ENCODE peak calls at places on chromosome 12, in seven cellular contexts. Z, G, K, F, L, H and J are unnamed samples.

GRCh38 chr12:31005256-31005943 is 68.3 kb upstream of the DDX11 start:
- DNase-seq in Z (no peak), G (no peak), K (no peak), F (no peak), L (no peak), H (no peak), J (no peak)

GRCh38 chr12:81252228-81252627 is 174.3 kb downstream of the ACSS3 start:
- DNase-seq in Z (no peak), G (no peak), K (no peak), F (no peak), L (no peak), H (no peak), J (no peak)

GRCh38 chr12:65740873-65741600 is 83.2 kb upstream of the HMGA2 start:
- DNase-seq in Z (peak; percentile 67), G (peak; percentile 69), K (peak; percentile 90), F (peak; percentile 84), L (no peak), H (peak; percentile 69), J (peak; percentile 66)

GRCh38 chr12:57430117-57430930 is 519 bp downstream of the R3HDM2 start:
- DNase-seq in Z (peak; percentile 70), G (no peak), K (peak; percentile 47), F (peak; percentile 63), L (no peak), H (no peak), J (no peak)

GRCh38 chr12:132429932-132430643 is 59.9 kb upstream of the FBRSL1 start:
- DNase-seq in Z (no peak), G (no peak), K (peak; percentile 85), F (no peak), L (no peak), H (no peak), J (no peak)

GRCh38 chr12:77072833-77073495 is 7.6 kb upstream of the E2F7 start:
- DNase-seq in Z (no peak), G (no peak), K (no peak), F (no peak), L (no peak), H (no peak), J (no peak)

GRCh38 chr12:65450610-65451009 is 172.1 kb downstream of the MSRB3 start:
- DNase-seq in Z (no peak), G (no peak), K (no peak), F (peak; percentile 11), L (no peak), H (no peak), J (no peak)

GRCh38 chr12:24679135-24679534 is 269.8 kb downstream of the BCAT1 start:
- DNase-seq in Z (no peak), G (no peak), K (no peak), F (peak; percentile 51), L (no peak), H (peak; percentile 16), J (no peak)

GRCh38 chr12:91140660-91141045 is 29.4 kb upstream of the LUM start:
- DNase-seq in Z (no peak), G (no peak), K (no peak), F (no peak), L (no peak), H (no peak), J (no peak)

GRCh38 chr12:57554453-57554852 is 4.6 kb downstream of the KIF5A start:
- DNase-seq in Z (no peak), G (no peak), K (no peak), F (no peak), L (no peak), H (no peak), J (no peak)

GRCh38 chr12:4145990-4146859 is 127.3 kb upstream of the CCND2 start:
- DNase-seq in Z (no peak), G (no peak), K (no peak), F (no peak), L (no peak), H (no peak), J (no peak)

GRCh38 chr12:66188584-66189475 is at the start of gene IRAK3:
- DNase-seq in Z (peak; percentile 84), G (peak; percentile 72), K (peak; percentile 70), F (peak; percentile 66), L (no peak), H (no peak), J (no peak)

GRCh38 chr12:34597548-34598351 is 575.5 kb downstream of the ALG10 start:
- DNase-seq in Z (peak; percentile 9), G (no peak), K (no peak), F (no peak), L (no peak), H (no peak), J (no peak)

GRCh38 chr12:94749890-94750289 is 99.5 kb upstream of the TMCC3 start:
- DNase-seq in Z (no peak), G (no peak), K (no peak), F (no peak), L (no peak), H (no peak), J (no peak)

GRCh38 chr12:1670244-1670814 is 20.5 kb upstream of the ADIPOR2 start:
- DNase-seq in Z (peak; percentile 60), G (no peak), K (peak; percentile 85), F (no peak), L (no peak), H (no peak), J (no peak)

GRCh38 chr12:109345428-109345827 is 2.3 kb upstream of the MYO1H start:
- DNase-seq in Z (no peak), G (no peak), K (no peak), F (no peak), L (no peak), H (no peak), J (no peak)

GRCh38 chr12:56221233-56221756 is 427 bp downstream of the RNF41 start:
- DNase-seq in Z (no peak), G (peak; percentile 71), K (peak; percentile 53), F (peak; percentile 82), L (no peak), H (no peak), J (no peak)

GRCh38 chr12:95083471-95083870 is 10.1 kb upstream of the NR2C1 start:
- DNase-seq in Z (no peak), G (no peak), K (no peak), F (no peak), L (no peak), H (no peak), J (no peak)

GRCh38 chr12:39780527-39781446 is 161.2 kb upstream of the ABCD2 start:
- DNase-seq in Z (no peak), G (no peak), K (peak; percentile 32), F (no peak), L (no peak), H (no peak), J (no peak)

GRCh38 chr12:34397591-34398365 is 375.5 kb downstream of the ALG10 start:
- DNase-seq in Z (peak; percentile 6), G (peak; percentile 0), K (peak; percentile 11), F (no peak), L (no peak), H (no peak), J (no peak)

GRCh38 chr12:114917953-114918352 is 234.0 kb upstream of the TBX3 start:
- DNase-seq in Z (no peak), G (no peak), K (no peak), F (no peak), L (no peak), H (no peak), J (no peak)

GRCh38 chr12:44078273-44078672 is 242.4 kb downstream of the TMEM117 start:
- DNase-seq in Z (no peak), G (no peak), K (no peak), F (no peak), L (no peak), H (no peak), J (no peak)

GRCh38 chr12:56286044-56286830 is 13.9 kb downstream of the CS start:
- DNase-seq in Z (no peak), G (no peak), K (no peak), F (no peak), L (no peak), H (no peak), J (no peak)

GRCh38 chr12:2248087-2248900 is 195.5 kb downstream of the CACNA1C start:
- DNase-seq in Z (no peak), G (no peak), K (no peak), F (peak; percentile 95), L (no peak), H (peak; percentile 92), J (no peak)

GRCh38 chr12:54018608-54018984 is 9.6 kb upstream of the HOXC6 start:
- DNase-seq in Z (no peak), G (no peak), K (no peak), F (peak; percentile 68), L (no peak), H (no peak), J (no peak)